ENCODE peak calls at places on chromosomes 11 and 22, in four cellular contexts. One of them, this sample, is unnamed.
A peak's percentile ranks its signal among the peaks of the same experiment; 100 is the strongest.

GRCh38 chr22:23243006-23243573 is 62.8 kb downstream of the BCR start:
- DNase-seq in choroid plexus epithelial cell: no peak
- DNase-seq in activated CD4-positive, alpha-beta T cell treated with anti-CD3 and anti-CD28 coated beads, Interleukin-2, amount 10 ng/mL, durations not matched to agents 24 days and 14 days: peak; percentile 91
- DNase-seq in activated naive CD4-positive, alpha-beta T cell treated with Interleukin-2 at 50 U/mL for 16 hours: peak; percentile 79
- DNase-seq in this sample: peak; percentile 86

GRCh38 chr11:63764201-63764711 is 4.3 kb downstream of the ZFTA start:
- DNase-seq in choroid plexus epithelial cell: no peak
- DNase-seq in activated CD4-positive, alpha-beta T cell treated with anti-CD3 and anti-CD28 coated beads, Interleukin-2, amount 10 ng/mL, durations not matched to agents 24 days and 14 days: no peak
- DNase-seq in activated naive CD4-positive, alpha-beta T cell treated with Interleukin-2 at 50 U/mL for 16 hours: no peak
- DNase-seq in this sample: no peak

GRCh38 chr11:35144103-35144741 is 5.3 kb downstream of the CD44 start:
- DNase-seq in activated naive CD4-positive, alpha-beta T cell treated with Interleukin-2 at 50 U/mL for 16 hours: peak; percentile 68
- DNase-seq in choroid plexus epithelial cell: peak; percentile 81
- DNase-seq in activated CD4-positive, alpha-beta T cell treated with anti-CD3 and anti-CD28 coated beads, Interleukin-2, amount 10 ng/mL, durations not matched to agents 24 days and 14 days: peak; percentile 91
- DNase-seq in this sample: peak; percentile 83

GRCh38 chr11:130719516-130719915 is 196.8 kb downstream of the SNX19 start:
- DNase-seq in activated CD4-positive, alpha-beta T cell treated with anti-CD3 and anti-CD28 coated beads, Interleukin-2, amount 10 ng/mL, durations not matched to agents 24 days and 14 days: no peak
- DNase-seq in activated naive CD4-positive, alpha-beta T cell treated with Interleukin-2 at 50 U/mL for 16 hours: no peak
- DNase-seq in choroid plexus epithelial cell: peak; percentile 78
- DNase-seq in this sample: no peak

GRCh38 chr11:129215506-129216245 is 23.6 kb upstream of the ARHGAP32 start:
- DNase-seq in activated CD4-positive, alpha-beta T cell treated with anti-CD3 and anti-CD28 coated beads, Interleukin-2, amount 10 ng/mL, durations not matched to agents 24 days and 14 days: no peak
- DNase-seq in choroid plexus epithelial cell: no peak
- DNase-seq in activated naive CD4-positive, alpha-beta T cell treated with Interleukin-2 at 50 U/mL for 16 hours: no peak
- DNase-seq in this sample: no peak

GRCh38 chr11:123450593-123450992 is 20.5 kb downstream of the GRAMD1B start:
- DNase-seq in choroid plexus epithelial cell: no peak
- DNase-seq in activated naive CD4-positive, alpha-beta T cell treated with Interleukin-2 at 50 U/mL for 16 hours: no peak
- DNase-seq in activated CD4-positive, alpha-beta T cell treated with anti-CD3 and anti-CD28 coated beads, Interleukin-2, amount 10 ng/mL, durations not matched to agents 24 days and 14 days: no peak
- DNase-seq in this sample: no peak

GRCh38 chr22:42439821-42440674 is 7.8 kb upstream of the NFAM1 start:
- DNase-seq in activated CD4-positive, alpha-beta T cell treated with anti-CD3 and anti-CD28 coated beads, Interleukin-2, amount 10 ng/mL, durations not matched to agents 24 days and 14 days: peak; percentile 73
- DNase-seq in activated naive CD4-positive, alpha-beta T cell treated with Interleukin-2 at 50 U/mL for 16 hours: no peak
- DNase-seq in choroid plexus epithelial cell: peak; percentile 50
- DNase-seq in this sample: no peak

GRCh38 chr22:22099833-22100812 is 117.5 kb upstream of the TOP3B start:
- DNase-seq in choroid plexus epithelial cell: peak; percentile 49
- DNase-seq in activated naive CD4-positive, alpha-beta T cell treated with Interleukin-2 at 50 U/mL for 16 hours: no peak
- DNase-seq in activated CD4-positive, alpha-beta T cell treated with anti-CD3 and anti-CD28 coated beads, Interleukin-2, amount 10 ng/mL, durations not matched to agents 24 days and 14 days: no peak
- DNase-seq in this sample: no peak

GRCh38 chr22:22663861-22664800 is 19.7 kb downstream of the GGTLC2 start:
- DNase-seq in choroid plexus epithelial cell: peak; percentile 10
- DNase-seq in activated naive CD4-positive, alpha-beta T cell treated with Interleukin-2 at 50 U/mL for 16 hours: no peak
- DNase-seq in activated CD4-positive, alpha-beta T cell treated with anti-CD3 and anti-CD28 coated beads, Interleukin-2, amount 10 ng/mL, durations not matched to agents 24 days and 14 days: no peak
- DNase-seq in this sample: no peak

GRCh38 chr11:27166130-27166529 is 125.5 kb downstream of the BBOX1 start:
- DNase-seq in choroid plexus epithelial cell: no peak
- DNase-seq in activated naive CD4-positive, alpha-beta T cell treated with Interleukin-2 at 50 U/mL for 16 hours: no peak
- DNase-seq in activated CD4-positive, alpha-beta T cell treated with anti-CD3 and anti-CD28 coated beads, Interleukin-2, amount 10 ng/mL, durations not matched to agents 24 days and 14 days: no peak
- DNase-seq in this sample: no peak

GRCh38 chr11:120229451-120230424 is 10.2 kb upstream of the POU2F3 start:
- DNase-seq in activated naive CD4-positive, alpha-beta T cell treated with Interleukin-2 at 50 U/mL for 16 hours: no peak
- DNase-seq in choroid plexus epithelial cell: peak; percentile 51
- DNase-seq in activated CD4-positive, alpha-beta T cell treated with anti-CD3 and anti-CD28 coated beads, Interleukin-2, amount 10 ng/mL, durations not matched to agents 24 days and 14 days: peak; percentile 70
- DNase-seq in this sample: peak; percentile 50

GRCh38 chr11:121554552-121554951 is 101.8 kb upstream of the SORL1-AS1 start:
- DNase-seq in activated naive CD4-positive, alpha-beta T cell treated with Interleukin-2 at 50 U/mL for 16 hours: no peak
- DNase-seq in choroid plexus epithelial cell: no peak
- DNase-seq in activated CD4-positive, alpha-beta T cell treated with anti-CD3 and anti-CD28 coated beads, Interleukin-2, amount 10 ng/mL, durations not matched to agents 24 days and 14 days: no peak
- DNase-seq in this sample: no peak

GRCh38 chr11:15313862-15314261 is 199.1 kb downstream of the INSC start:
- DNase-seq in choroid plexus epithelial cell: no peak
- DNase-seq in activated naive CD4-positive, alpha-beta T cell treated with Interleukin-2 at 50 U/mL for 16 hours: no peak
- DNase-seq in activated CD4-positive, alpha-beta T cell treated with anti-CD3 and anti-CD28 coated beads, Interleukin-2, amount 10 ng/mL, durations not matched to agents 24 days and 14 days: no peak
- DNase-seq in this sample: no peak

GRCh38 chr11:74248469-74248868 is 63.0 kb downstream of the P4HA3 start:
- DNase-seq in activated naive CD4-positive, alpha-beta T cell treated with Interleukin-2 at 50 U/mL for 16 hours: no peak
- DNase-seq in activated CD4-positive, alpha-beta T cell treated with anti-CD3 and anti-CD28 coated beads, Interleukin-2, amount 10 ng/mL, durations not matched to agents 24 days and 14 days: no peak
- DNase-seq in choroid plexus epithelial cell: no peak
- DNase-seq in this sample: no peak

GRCh38 chr11:67165595-67165994 is 46.5 kb downstream of the KDM2A start:
- DNase-seq in activated CD4-positive, alpha-beta T cell treated with anti-CD3 and anti-CD28 coated beads, Interleukin-2, amount 10 ng/mL, durations not matched to agents 24 days and 14 days: no peak
- DNase-seq in choroid plexus epithelial cell: no peak
- DNase-seq in activated naive CD4-positive, alpha-beta T cell treated with Interleukin-2 at 50 U/mL for 16 hours: no peak
- DNase-seq in this sample: no peak

GRCh38 chr22:30183861-30184278 is 62.7 kb downstream of the LIF start:
- DNase-seq in activated naive CD4-positive, alpha-beta T cell treated with Interleukin-2 at 50 U/mL for 16 hours: no peak
- DNase-seq in activated CD4-positive, alpha-beta T cell treated with anti-CD3 and anti-CD28 coated beads, Interleukin-2, amount 10 ng/mL, durations not matched to agents 24 days and 14 days: peak; percentile 81
- DNase-seq in choroid plexus epithelial cell: peak; percentile 76
- DNase-seq in this sample: peak; percentile 68

GRCh38 chr22:22397875-22398524 is 110.5 kb downstream of the ZNF280B start:
- DNase-seq in choroid plexus epithelial cell: no peak
- DNase-seq in activated naive CD4-positive, alpha-beta T cell treated with Interleukin-2 at 50 U/mL for 16 hours: no peak
- DNase-seq in activated CD4-positive, alpha-beta T cell treated with anti-CD3 and anti-CD28 coated beads, Interleukin-2, amount 10 ng/mL, durations not matched to agents 24 days and 14 days: no peak
- DNase-seq in this sample: no peak

GRCh38 chr11:11157201-11157600 is 195.8 kb downstream of the CSNK2A3 start:
- DNase-seq in activated naive CD4-positive, alpha-beta T cell treated with Interleukin-2 at 50 U/mL for 16 hours: peak; percentile 45
- DNase-seq in activated CD4-positive, alpha-beta T cell treated with anti-CD3 and anti-CD28 coated beads, Interleukin-2, amount 10 ng/mL, durations not matched to agents 24 days and 14 days: peak; percentile 84
- DNase-seq in choroid plexus epithelial cell: peak; percentile 59
- DNase-seq in this sample: peak; percentile 54

GRCh38 chr22:23514317-23515038 is 65.6 kb downstream of the IGLL1 start:
- DNase-seq in activated naive CD4-positive, alpha-beta T cell treated with Interleukin-2 at 50 U/mL for 16 hours: no peak
- DNase-seq in activated CD4-positive, alpha-beta T cell treated with anti-CD3 and anti-CD28 coated beads, Interleukin-2, amount 10 ng/mL, durations not matched to agents 24 days and 14 days: no peak
- DNase-seq in choroid plexus epithelial cell: no peak
- DNase-seq in this sample: no peak

GRCh38 chr22:48391820-48392219 is 1435.9 kb downstream of the BRD1 start:
- DNase-seq in choroid plexus epithelial cell: no peak
- DNase-seq in activated CD4-positive, alpha-beta T cell treated with anti-CD3 and anti-CD28 coated beads, Interleukin-2, amount 10 ng/mL, durations not matched to agents 24 days and 14 days: no peak
- DNase-seq in activated naive CD4-positive, alpha-beta T cell treated with Interleukin-2 at 50 U/mL for 16 hours: no peak
- DNase-seq in this sample: no peak

GRCh38 chr11:102836290-102836875 is 7.0 kb downstream of the MMP3 start:
- DNase-seq in activated CD4-positive, alpha-beta T cell treated with anti-CD3 and anti-CD28 coated beads, Interleukin-2, amount 10 ng/mL, durations not matched to agents 24 days and 14 days: no peak
- DNase-seq in choroid plexus epithelial cell: peak; percentile 72
- DNase-seq in activated naive CD4-positive, alpha-beta T cell treated with Interleukin-2 at 50 U/mL for 16 hours: no peak
- DNase-seq in this sample: no peak